ENCODE peak calls at places on chromosomes 2 and 18, in eight cellular contexts. One of them, this sample, is unnamed.

GRCh38 chr2:25230128-25230527 is 61.7 kb upstream of the POMC start:
- DNase-seq in choroid plexus epithelial cell: no peak
- DNase-seq in naive B cell: no peak
- DNase-seq in NCI-H1048: no peak
- DNase-seq in CD8-positive, alpha-beta T cell: no peak
- DNase-seq in BJ: no peak
- DNase-seq in CD8-positive, alpha-beta memory T cell: no peak
- DNase-seq in SHP77: peak
- DNase-seq in this sample: no peak

GRCh38 chr2:108570416-108570815 is 36.1 kb downstream of the LIMS1 start:
- DNase-seq in choroid plexus epithelial cell: peak
- DNase-seq in naive B cell: no peak
- DNase-seq in NCI-H1048: no peak
- DNase-seq in CD8-positive, alpha-beta T cell: no peak
- DNase-seq in BJ: no peak
- DNase-seq in CD8-positive, alpha-beta memory T cell: no peak
- DNase-seq in SHP77: no peak
- DNase-seq in this sample: no peak

GRCh38 chr2:236965841-236966096 is 119.9 kb upstream of the COPS8 start:
- DNase-seq in choroid plexus epithelial cell: no peak
- DNase-seq in naive B cell: no peak
- DNase-seq in NCI-H1048: no peak
- DNase-seq in CD8-positive, alpha-beta T cell: no peak
- DNase-seq in BJ: no peak
- DNase-seq in CD8-positive, alpha-beta memory T cell: no peak
- DNase-seq in SHP77: no peak
- DNase-seq in this sample: no peak

GRCh38 chr2:101518470-101519172 is 43.7 kb upstream of the RFX8 start:
- DNase-seq in choroid plexus epithelial cell: peak
- DNase-seq in naive B cell: no peak
- DNase-seq in NCI-H1048: no peak
- DNase-seq in CD8-positive, alpha-beta T cell: no peak
- DNase-seq in BJ: no peak
- DNase-seq in CD8-positive, alpha-beta memory T cell: no peak
- DNase-seq in SHP77: peak
- DNase-seq in this sample: no peak

GRCh38 chr2:7649461-7650228 is 732.4 kb downstream of the RNF144A start:
- DNase-seq in choroid plexus epithelial cell: no peak
- DNase-seq in naive B cell: no peak
- DNase-seq in NCI-H1048: no peak
- DNase-seq in CD8-positive, alpha-beta T cell: peak
- DNase-seq in BJ: no peak
- DNase-seq in CD8-positive, alpha-beta memory T cell: no peak
- DNase-seq in SHP77: no peak
- DNase-seq in this sample: no peak

GRCh38 chr2:235577404-235578330 is 83.8 kb downstream of the AGAP1 start:
- DNase-seq in choroid plexus epithelial cell: peak
- DNase-seq in naive B cell: no peak
- DNase-seq in NCI-H1048: no peak
- DNase-seq in CD8-positive, alpha-beta T cell: no peak
- DNase-seq in BJ: no peak
- DNase-seq in CD8-positive, alpha-beta memory T cell: no peak
- DNase-seq in SHP77: no peak
- DNase-seq in this sample: no peak

GRCh38 chr2:12619975-12620374 is 96.8 kb upstream of the TRIB2 start:
- DNase-seq in choroid plexus epithelial cell: peak
- DNase-seq in naive B cell: no peak
- DNase-seq in NCI-H1048: no peak
- DNase-seq in CD8-positive, alpha-beta T cell: no peak
- DNase-seq in BJ: peak
- DNase-seq in CD8-positive, alpha-beta memory T cell: no peak
- DNase-seq in SHP77: no peak
- DNase-seq in this sample: no peak

GRCh38 chr2:26299488-26300092 is 46.4 kb upstream of the SELENOI start:
- DNase-seq in choroid plexus epithelial cell: peak
- DNase-seq in naive B cell: peak
- DNase-seq in NCI-H1048: peak
- DNase-seq in CD8-positive, alpha-beta T cell: peak
- DNase-seq in BJ: no peak
- DNase-seq in CD8-positive, alpha-beta memory T cell: no peak
- DNase-seq in SHP77: no peak
- DNase-seq in this sample: no peak

GRCh38 chr2:10170256-10170655 is 47.7 kb downstream of the RRM2 start:
- DNase-seq in choroid plexus epithelial cell: peak
- DNase-seq in naive B cell: no peak
- DNase-seq in NCI-H1048: no peak
- DNase-seq in CD8-positive, alpha-beta T cell: no peak
- DNase-seq in BJ: no peak
- DNase-seq in CD8-positive, alpha-beta memory T cell: no peak
- DNase-seq in SHP77: no peak
- DNase-seq in this sample: no peak

GRCh38 chr2:240831594-240832204 is 11.7 kb upstream of the KIF1A start:
- DNase-seq in choroid plexus epithelial cell: no peak
- DNase-seq in naive B cell: no peak
- DNase-seq in NCI-H1048: no peak
- DNase-seq in CD8-positive, alpha-beta T cell: no peak
- DNase-seq in BJ: no peak
- DNase-seq in CD8-positive, alpha-beta memory T cell: no peak
- DNase-seq in SHP77: peak
- DNase-seq in this sample: no peak

GRCh38 chr2:172999641-173000387 is 75.8 kb upstream of the MAP3K20 start:
- DNase-seq in choroid plexus epithelial cell: no peak
- DNase-seq in naive B cell: no peak
- DNase-seq in NCI-H1048: no peak
- DNase-seq in CD8-positive, alpha-beta T cell: no peak
- DNase-seq in BJ: no peak
- DNase-seq in CD8-positive, alpha-beta memory T cell: no peak
- DNase-seq in SHP77: no peak
- DNase-seq in this sample: no peak

GRCh38 chr2:166573393-166573792 is 79.3 kb upstream of the SCN7A start:
- DNase-seq in choroid plexus epithelial cell: peak
- DNase-seq in naive B cell: no peak
- DNase-seq in NCI-H1048: no peak
- DNase-seq in CD8-positive, alpha-beta T cell: no peak
- DNase-seq in BJ: peak
- DNase-seq in CD8-positive, alpha-beta memory T cell: no peak
- DNase-seq in SHP77: no peak
- DNase-seq in this sample: no peak

GRCh38 chr18:37641573-37641972 is 76.0 kb upstream of the CELF4 start:
- DNase-seq in choroid plexus epithelial cell: no peak
- DNase-seq in naive B cell: no peak
- DNase-seq in NCI-H1048: no peak
- DNase-seq in CD8-positive, alpha-beta T cell: no peak
- DNase-seq in BJ: no peak
- DNase-seq in CD8-positive, alpha-beta memory T cell: no peak
- DNase-seq in SHP77: no peak
- DNase-seq in this sample: no peak

GRCh38 chr2:215826838-215827441 is 186.4 kb downstream of the MREG start:
- DNase-seq in choroid plexus epithelial cell: peak
- DNase-seq in naive B cell: no peak
- DNase-seq in NCI-H1048: no peak
- DNase-seq in CD8-positive, alpha-beta T cell: no peak
- DNase-seq in BJ: no peak
- DNase-seq in CD8-positive, alpha-beta memory T cell: no peak
- DNase-seq in SHP77: no peak
- DNase-seq in this sample: no peak

GRCh38 chr18:12741351-12741750 is 38.5 kb downstream of the PSMG2 start:
- DNase-seq in choroid plexus epithelial cell: peak
- DNase-seq in naive B cell: no peak
- DNase-seq in NCI-H1048: no peak
- DNase-seq in CD8-positive, alpha-beta T cell: no peak
- DNase-seq in BJ: no peak
- DNase-seq in CD8-positive, alpha-beta memory T cell: no peak
- DNase-seq in SHP77: no peak
- DNase-seq in this sample: no peak

GRCh38 chr2:118643286-118643685 is 204.2 kb downstream of the EN1 start:
- DNase-seq in choroid plexus epithelial cell: no peak
- DNase-seq in naive B cell: no peak
- DNase-seq in NCI-H1048: no peak
- DNase-seq in CD8-positive, alpha-beta T cell: no peak
- DNase-seq in BJ: no peak
- DNase-seq in CD8-positive, alpha-beta memory T cell: no peak
- DNase-seq in SHP77: no peak
- DNase-seq in this sample: no peak

GRCh38 chr18:34590503-34590902 is 119.6 kb upstream of the DTNA start:
- DNase-seq in choroid plexus epithelial cell: no peak
- DNase-seq in naive B cell: no peak
- DNase-seq in NCI-H1048: no peak
- DNase-seq in CD8-positive, alpha-beta T cell: no peak
- DNase-seq in BJ: no peak
- DNase-seq in CD8-positive, alpha-beta memory T cell: no peak
- DNase-seq in SHP77: no peak
- DNase-seq in this sample: no peak

GRCh38 chr18:7755753-7756475 is 188.8 kb downstream of the PTPRM start:
- DNase-seq in choroid plexus epithelial cell: peak
- DNase-seq in naive B cell: no peak
- DNase-seq in NCI-H1048: no peak
- DNase-seq in CD8-positive, alpha-beta T cell: no peak
- DNase-seq in BJ: no peak
- DNase-seq in CD8-positive, alpha-beta memory T cell: no peak
- DNase-seq in SHP77: no peak
- DNase-seq in this sample: no peak

GRCh38 chr2:227406177-227407031 is 18.7 kb upstream of the SCYGR1 start:
- DNase-seq in choroid plexus epithelial cell: peak
- DNase-seq in naive B cell: no peak
- DNase-seq in NCI-H1048: peak
- DNase-seq in CD8-positive, alpha-beta T cell: no peak
- DNase-seq in BJ: peak
- DNase-seq in CD8-positive, alpha-beta memory T cell: no peak
- DNase-seq in SHP77: peak
- DNase-seq in this sample: no peak

GRCh38 chr18:40004246-40004645 is 1950.8 kb upstream of the PIK3C3 start:
- DNase-seq in choroid plexus epithelial cell: no peak
- DNase-seq in naive B cell: no peak
- DNase-seq in NCI-H1048: no peak
- DNase-seq in CD8-positive, alpha-beta T cell: no peak
- DNase-seq in BJ: no peak
- DNase-seq in CD8-positive, alpha-beta memory T cell: no peak
- DNase-seq in SHP77: no peak
- DNase-seq in this sample: no peak

This sample was measured in effector CD4-positive, alpha-beta T cell.